ENCODE peak calls at places on chromosomes 16 and 17, in nine cellular contexts. H is effector CD4-positive, alpha-beta T cell; D is NCI-H2081 treated with DMSO at 0.1 percent for 48 hours; T is mucosa of descending colon; L is NCI-H345; U is NCI-H187; K is H9; O is NCI-H510A; E is posterior cingulate gyrus. Q is an unnamed sample.

GRCh38 chr17:81837641-81838040 is 2.8 kb upstream of the PPP1R27 start:
- DNase-seq in H (no peak), D (no peak), T (no peak), L (no peak), U (no peak), K (no peak), O (no peak), E (no peak), Q (no peak)

GRCh38 chr16:58638148-58639036 is 8.8 kb upstream of the CNOT1 start:
- DNase-seq in H (no peak), D (no peak), T (peak; percentile 47), L (no peak), U (no peak), K (peak; percentile 72), O (no peak), E (peak; percentile 22), Q (peak; percentile 83)

GRCh38 chr17:34300652-34301390 is 15.3 kb downstream of the CCL11 start:
- DNase-seq in H (no peak), D (no peak), T (peak; percentile 10), L (no peak), U (no peak), K (no peak), O (no peak), E (no peak), Q (no peak)

GRCh38 chr17:70405492-70406220 is 236.3 kb downstream of the KCNJ2 start:
- DNase-seq in H (no peak), D (no peak), T (peak; percentile 16), L (no peak), U (no peak), K (no peak), O (no peak), E (no peak), Q (no peak)

GRCh38 chr17:65027305-65027704 is 29.2 kb downstream of the GNA13 start:
- DNase-seq in H (peak; percentile 31), D (no peak), T (no peak), L (no peak), U (no peak), K (peak; percentile 63), O (no peak), E (no peak), Q (peak; percentile 82)

GRCh38 chr16:12017583-12017982 is 41.0 kb downstream of the SNX29 start:
- DNase-seq in H (no peak), D (no peak), T (no peak), L (no peak), U (no peak), K (no peak), O (no peak), E (no peak), Q (no peak)

GRCh38 chr16:35750157-35750689 is 2290.8 kb downstream of the TP53TG3F start:
- DNase-seq in H (no peak), D (no peak), T (no peak), L (no peak), U (no peak), K (no peak), O (no peak), E (no peak), Q (no peak)

GRCh38 chr16:57563487-57563750 is 21.0 kb downstream of the ADGRG5 start:
- DNase-seq in H (no peak), D (no peak), T (no peak), L (no peak), U (no peak), K (no peak), O (no peak), E (no peak), Q (no peak)

GRCh38 chr17:73052923-73053322 is 39.6 kb downstream of the SLC39A11 start:
- DNase-seq in H (no peak), D (no peak), T (no peak), L (no peak), U (no peak), K (no peak), O (no peak), E (no peak), Q (no peak)

GRCh38 chr17:62597920-62598319 is 29.6 kb upstream of the MRC2 start:
- DNase-seq in H (no peak), D (no peak), T (no peak), L (no peak), U (no peak), K (no peak), O (no peak), E (no peak), Q (no peak)

GRCh38 chr17:8063761-8064589 is 23.5 kb downstream of the ALOX12B start:
- DNase-seq in H (no peak), D (no peak), T (no peak), L (no peak), U (no peak), K (no peak), O (no peak), E (peak; percentile 12), Q (peak; percentile 73)

GRCh38 chr16:71421911-71422310 is 19.9 kb downstream of the TLE7 start:
- DNase-seq in H (no peak), D (no peak), T (peak; percentile 40), L (no peak), U (no peak), K (peak; percentile 71), O (no peak), E (no peak), Q (peak; percentile 89)

GRCh38 chr17:43418441-43419374 is 19.9 kb downstream of the ARL4D start:
- DNase-seq in H (no peak), D (peak; percentile 65), T (no peak), L (peak; percentile 75), U (no peak), K (peak; percentile 61), O (no peak), E (peak; percentile 95), Q (peak; percentile 88)

GRCh38 chr17:65278050-65278819 is 141.1 kb downstream of the RGS9 start:
- DNase-seq in H (no peak), D (no peak), T (peak; percentile 83), L (no peak), U (no peak), K (peak; percentile 90), O (peak; percentile 12), E (no peak), Q (peak; percentile 96)

GRCh38 chr16:67528870-67529638 is 425 bp downstream of the RIPOR1 start:
- DNase-seq in H (no peak), D (no peak), T (no peak), L (no peak), U (no peak), K (no peak), O (no peak), E (no peak), Q (peak; percentile 82)

GRCh38 chr17:72806011-72806410 is 286.5 kb downstream of the SLC39A11 start:
- DNase-seq in H (no peak), D (no peak), T (no peak), L (no peak), U (no peak), K (no peak), O (no peak), E (no peak), Q (no peak)

GRCh38 chr17:58325289-58325726 is 3.3 kb downstream of the TSPOAP1 start:
- DNase-seq in H (no peak), D (no peak), T (no peak), L (no peak), U (no peak), K (peak; percentile 93), O (no peak), E (peak; percentile 80), Q (peak; percentile 93)

GRCh38 chr17:29645516-29646051 is 22.9 kb upstream of the CORO6 start:
- DNase-seq in H (no peak), D (no peak), T (peak; percentile 36), L (no peak), U (no peak), K (no peak), O (no peak), E (no peak), Q (no peak)

GRCh38 chr16:2996298-2996697 is 16.1 kb upstream of the PKMYT1 start:
- DNase-seq in H (no peak), D (no peak), T (no peak), L (no peak), U (no peak), K (no peak), O (no peak), E (no peak), Q (no peak)

GRCh38 chr16:31365131-31365865 is 10.3 kb downstream of the ITGAX start:
- DNase-seq in H (no peak), D (no peak), T (no peak), L (no peak), U (no peak), K (no peak), O (no peak), E (no peak), Q (no peak)

GRCh38 chr17:40124279-40125141 is 2.7 kb downstream of the MSL1 start:
- DNase-seq in H (no peak), D (peak; percentile 40), T (peak; percentile 29), L (peak; percentile 64), U (no peak), K (no peak), O (peak; percentile 22), E (no peak), Q (peak; percentile 66)

GRCh38 chr17:58577696-58578095 is 63.3 kb upstream of the MTMR4 start:
- DNase-seq in H (peak; percentile 44), D (no peak), T (peak; percentile 55), L (no peak), U (no peak), K (peak; percentile 64), O (peak; percentile 2), E (peak; percentile 80), Q (peak; percentile 86)

GRCh38 chr16:48963306-48963705 is 318.3 kb downstream of the CBLN1 start:
- DNase-seq in H (no peak), D (no peak), T (no peak), L (no peak), U (no peak), K (no peak), O (no peak), E (no peak), Q (no peak)

GRCh38 chr16:19808061-19808621 is 76.5 kb downstream of the GPRC5B start:
- DNase-seq in H (no peak), D (no peak), T (no peak), L (no peak), U (no peak), K (no peak), O (no peak), E (peak; percentile 77), Q (peak; percentile 28)

GRCh38 chr17:73901661-73902415 is 257.6 kb upstream of the SDK2 start:
- DNase-seq in H (no peak), D (no peak), T (peak; percentile 75), L (no peak), U (no peak), K (peak; percentile 80), O (peak; percentile 48), E (no peak), Q (peak; percentile 92)

GRCh38 chr16:76943936-76944335 is 247.1 kb upstream of the MON1B start:
- DNase-seq in H (no peak), D (peak; percentile 37), T (no peak), L (no peak), U (no peak), K (no peak), O (no peak), E (no peak), Q (no peak)

GRCh38 chr16:49452568-49452967 is 79.0 kb downstream of the C16orf78 start:
- DNase-seq in H (no peak), D (no peak), T (no peak), L (no peak), U (no peak), K (peak; percentile 50), O (no peak), E (no peak), Q (peak; percentile 48)

GRCh38 chr16:81642943-81643342 is 136.1 kb upstream of the PLCG2 start:
- DNase-seq in H (no peak), D (no peak), T (no peak), L (no peak), U (no peak), K (no peak), O (no peak), E (no peak), Q (no peak)

GRCh38 chr16:58518083-58518979 is 3.0 kb downstream of the SETD6 start:
- DNase-seq in H (no peak), D (no peak), T (no peak), L (no peak), U (no peak), K (no peak), O (no peak), E (no peak), Q (no peak)

GRCh38 chr16:85316944-85317343 is 204.7 kb upstream of the CIBAR2 start:
- DNase-seq in H (no peak), D (no peak), T (no peak), L (no peak), U (no peak), K (no peak), O (no peak), E (no peak), Q (no peak)

GRCh38 chr17:63692195-63692816 is 7.6 kb downstream of the LIMD2 start:
- DNase-seq in H (no peak), D (no peak), T (no peak), L (no peak), U (no peak), K (no peak), O (no peak), E (peak; percentile 59), Q (no peak)

Q was measured in endodermal cell.